ENCODE peak calls at places on chromosomes 2 and 18, in eight cellular contexts. B is CD4-positive, alpha-beta memory T cell; F is pancreas; I is SK-N-SH; G is K562; N is endodermal cell; D is transverse colon; W is vagina. V is an unnamed sample. For H3K4me1, the result is how much of the 10 kb centered on the place peaks cover.

GRCh38 chr2:218010116-218010837 is 7.5 kb upstream of the TNS1 start:
- DNase-seq in G (peak), B (peak), W (no peak), F (peak), I (peak), D (peak), N (peak), V (no peak)

GRCh38 chr2:196131949-196132925 is 39.1 kb downstream of the STK17B start:
- DNase-seq in I (no peak), D (no peak), G (no peak), F (no peak), N (peak), W (no peak), B (peak), V (no peak)

GRCh38 chr18:2697184-2697583 is 41.7 kb downstream of the SMCHD1 start:
- DNase-seq in N (no peak), F (no peak), W (no peak), I (no peak), B (no peak), D (no peak), G (no peak), V (no peak)

GRCh38 chr2:153477096-153477555 is 1.4 kb downstream of the RPRM start:
- DNase-seq in G (no peak), F (no peak), B (no peak), I (peak), N (peak), W (no peak), D (no peak), V (no peak)

GRCh38 chr18:892316-892715 is 12.4 kb upstream of the ADCYAP1 start:
- DNase-seq in G (no peak), D (no peak), W (no peak), N (no peak), B (no peak), I (no peak), F (no peak), V (no peak)

GRCh38 chr2:189297446-189297845 is 117.9 kb upstream of the COL5A2 start:
- DNase-seq in N (no peak), G (no peak), B (no peak), W (no peak), I (no peak), D (no peak), F (no peak), V (no peak)

GRCh38 chr2:3223080-3223923 is 154.3 kb downstream of the EIPR1 start:
- DNase-seq in N (peak), G (no peak), W (no peak), D (no peak), F (no peak), I (no peak), B (peak), V (no peak)

GRCh38 chr2:97781981-97782380 is 68.6 kb downstream of the ZAP70 start:
- DNase-seq in I (no peak), D (peak), G (no peak), N (no peak), B (no peak), F (no peak), W (no peak), V (no peak)

GRCh38 chr2:217444509-217444908 is 558.3 kb downstream of the TNS1 start:
- DNase-seq in N (no peak), W (no peak), D (no peak), I (no peak), G (no peak), B (no peak), F (no peak), V (no peak)

GRCh38 chr2:195520671-195521155 is 136.3 kb upstream of the SLC39A10 start:
- DNase-seq in F (no peak), D (no peak), G (no peak), I (peak), B (no peak), N (peak), W (no peak), V (no peak)

GRCh38 chr2:238155761-238156694 is 2.7 kb upstream of the ERFE start:
- DNase-seq in I (no peak), F (no peak), D (no peak), N (no peak), W (no peak), B (no peak), G (no peak), V (no peak)

GRCh38 chr2:231527091-231527395 is 3.2 kb downstream of the NMUR1 start:
- DNase-seq in W (no peak), I (no peak), D (no peak), F (no peak), G (no peak), N (peak), B (no peak), V (no peak)

GRCh38 chr2:133498615-133499585 is 69.4 kb downstream of the NCKAP5 start:
- DNase-seq in D (peak), N (no peak), G (no peak), F (no peak), B (no peak), W (no peak), I (no peak), V (no peak)

GRCh38 chr2:169291517-169291916 is 70.8 kb downstream of the LRP2 start:
- DNase-seq in I (no peak), G (no peak), F (no peak), W (no peak), B (no peak), D (no peak), N (no peak), V (no peak)

GRCh38 chr2:65177754-65178442 is 48.0 kb upstream of the RAB1A start:
- DNase-seq in I (no peak), F (no peak), N (no peak), D (peak), B (no peak), G (no peak), W (no peak), V (no peak)

GRCh38 chr18:45567123-45567522 is 48.2 kb upstream of the SLC14A2 start:
- DNase-seq in B (no peak), I (no peak), N (peak), D (no peak), F (no peak), W (no peak), G (no peak), V (no peak)

GRCh38 chr2:241910604-241911520 is 41.3 kb downstream of the RTP5 start:
- DNase-seq in I (no peak), D (no peak), W (no peak), G (no peak), F (peak), B (no peak), N (no peak), V (no peak)

GRCh38 chr2:112621792-112622527 is 23.8 kb upstream of the SLC20A1 start:
- DNase-seq in B (no peak), G (no peak), W (no peak), N (peak), I (no peak), F (no peak), D (no peak), V (no peak)
- H3K4me1 ChIP-seq in B (under half), G (under half), W (under half), N (under half), I (under half), F (under half), D (under half), V (under half)

GRCh38 chr2:36266536-36267121 is 88.9 kb upstream of the CRIM1 start:
- DNase-seq in F (no peak), N (no peak), B (no peak), D (no peak), I (no peak), W (no peak), G (no peak), V (no peak)
- H3K4me1 ChIP-seq in F (under half), N (under half), B (under half), D (under half), I (under half), W (under half), G (under half), V (under half)

GRCh38 chr2:223934870-223935269 is 10.3 kb downstream of the WDFY1 start:
- DNase-seq in W (no peak), G (no peak), I (no peak), D (no peak), B (no peak), F (no peak), N (no peak), V (no peak)
- H3K4me1 ChIP-seq in W (half or more), G (under half), I (under half), D (under half), B (half or more), F (under half), N (under half), V (under half)

GRCh38 chr2:73083886-73084792 is 12.6 kb upstream of the SFXN5 start:
- DNase-seq in F (no peak), W (no peak), B (no peak), I (no peak), D (no peak), G (no peak), N (no peak), V (no peak)
- H3K4me1 ChIP-seq in F (under half), W (under half), B (under half), I (under half), D (under half), G (under half), N (under half), V (under half)

V was measured in Panc1.